ENCODE peak calls at places on chromosomes 7 and 10, in six cellular contexts. J is heart left ventricle, D is right atrium auricular region, R is breast epithelium, B is aorta, I is GM23248. V is an unnamed sample. For H3K27me3, the result is how much of the 10 kb centered on the place peaks cover.

GRCh38 chr7:158592541-158592940 is 4.9 kb upstream of the PTPRN2 start:
- DNase-seq in J (no peak), D (no peak), R (no peak), B (no peak), I (no peak), V (no peak)

GRCh38 chr10:96840841-96841518 is 8.9 kb downstream of the LCOR start:
- DNase-seq in J (no peak), D (no peak), R (no peak), B (no peak), I (no peak), V (peak)

GRCh38 chr10:94287331-94287730 is 75.4 kb downstream of the NOC3L start:
- DNase-seq in J (no peak), D (no peak), R (no peak), B (no peak), I (peak), V (no peak)

GRCh38 chr7:7867835-7868234 is 100.8 kb upstream of the GLCCI1 start:
- DNase-seq in J (no peak), D (no peak), R (no peak), B (no peak), I (no peak), V (no peak)

GRCh38 chr7:38054199-38054598 is 123.8 kb upstream of the STARD3NL start:
- DNase-seq in J (no peak), D (no peak), R (no peak), B (no peak), I (no peak), V (no peak)

GRCh38 chr10:27741173-27742091 is 4.2 kb downstream of the MKX start:
- DNase-seq in J (no peak), D (no peak), R (no peak), B (peak), I (no peak), V (no peak)

GRCh38 chr7:95753440-95753839 is 18.9 kb upstream of the DYNC1I1 start:
- DNase-seq in J (no peak), D (no peak), R (no peak), B (no peak), I (no peak), V (no peak)

GRCh38 chr10:119308556-119309422 is 101.4 kb downstream of the GRK5 start:
- DNase-seq in J (peak), D (no peak), R (no peak), B (no peak), I (no peak), V (no peak)

GRCh38 chr7:46972205-46972604 is 609.7 kb downstream of the TNS3 start:
- DNase-seq in J (no peak), D (no peak), R (no peak), B (no peak), I (peak), V (no peak)

DNA sequence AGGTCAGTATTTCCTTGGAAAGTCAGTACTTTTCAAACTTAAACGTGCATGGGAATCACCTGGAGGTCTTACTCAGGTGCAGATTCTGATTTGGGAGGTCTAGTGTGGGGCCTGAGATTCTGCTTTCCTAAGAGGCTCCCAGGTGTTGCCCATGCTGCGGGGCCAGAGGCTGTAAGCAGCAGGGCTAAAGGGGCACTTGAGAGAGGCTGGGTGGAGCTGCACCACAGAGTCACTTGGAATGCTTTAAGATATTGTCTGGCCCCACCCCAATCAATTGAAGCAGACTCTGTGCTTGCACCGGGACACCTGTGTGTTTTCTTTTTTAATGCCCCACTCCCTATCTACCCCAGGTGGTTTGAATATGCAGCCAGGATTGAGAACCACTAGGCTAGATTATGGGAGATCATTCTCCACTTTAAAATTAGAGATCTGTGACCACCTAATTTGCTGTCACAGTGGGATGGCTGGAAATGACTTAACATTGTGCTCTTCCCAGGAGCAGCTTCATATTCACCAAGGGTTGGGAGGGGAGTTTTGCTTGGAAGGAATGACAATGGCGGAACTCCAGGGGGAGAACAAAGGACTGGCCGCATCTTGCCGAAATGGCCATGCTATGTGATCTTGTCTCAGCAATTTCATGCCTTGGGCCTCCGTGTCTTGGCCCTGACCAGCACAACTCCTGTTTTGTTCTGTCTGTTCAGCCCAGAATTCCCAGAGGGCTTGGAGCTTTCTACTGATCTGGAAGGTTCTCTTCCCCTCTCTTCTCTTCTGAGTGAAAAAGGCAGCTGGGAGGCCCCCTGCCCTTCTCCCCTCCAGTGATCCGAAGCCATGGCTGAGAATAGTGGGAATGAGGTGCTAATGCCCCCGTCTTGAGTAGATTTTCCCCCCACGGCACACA is 80.2 kb downstream of the FAM241B start:
- DNase-seq in J (no peak), D (no peak), R (no peak), B (no peak), I (no peak), V (peak)
- H3K27me3 ChIP-seq in J (under half), D (under half), R (under half), B (under half), I (half or more), V (under half)

DNA sequence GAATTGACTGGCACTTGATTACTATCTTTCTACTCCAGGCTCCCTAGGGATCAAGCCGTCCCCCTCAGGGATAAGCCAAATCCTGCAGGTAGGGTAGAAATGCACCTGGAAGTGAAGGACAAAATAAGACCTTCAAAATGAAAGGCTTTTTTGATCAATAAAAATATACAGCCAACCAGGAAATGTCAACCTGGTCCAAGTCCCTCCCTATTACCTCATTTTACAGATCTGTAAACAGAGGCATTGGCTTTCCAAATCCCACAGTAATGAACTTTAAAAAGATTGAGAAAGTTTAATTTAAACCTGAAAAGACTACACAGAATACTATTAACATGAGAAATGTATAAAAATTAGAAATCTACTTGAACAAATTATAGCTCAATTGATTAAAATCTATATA is 53.7 kb downstream of the UPF2 start:
- DNase-seq in J (no peak), D (no peak), R (no peak), B (no peak), I (no peak), V (no peak)
- H3K27me3 ChIP-seq in J (under half), D (under half), R (under half), B (under half), I (under half), V (under half)

DNA sequence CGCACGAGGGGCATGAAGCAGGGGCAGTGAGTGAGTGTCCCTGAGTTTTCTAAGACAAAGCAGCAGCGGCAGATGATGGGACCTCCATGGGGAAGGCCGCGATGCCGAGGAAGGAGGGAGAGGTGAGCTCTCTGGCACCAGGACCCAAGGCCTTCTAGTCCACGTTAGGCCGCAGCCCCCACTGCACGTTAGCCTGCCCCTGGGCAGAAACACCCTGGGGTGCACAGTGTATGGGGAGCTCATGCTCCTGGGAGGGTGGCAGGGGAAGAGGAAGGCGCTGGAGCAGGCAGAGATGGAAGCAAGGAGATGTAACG is 97.3 kb upstream of the IKZF1 start:
- DNase-seq in J (no peak), D (no peak), R (no peak), B (no peak), I (no peak), V (no peak)
- H3K27me3 ChIP-seq in J (under half), D (under half), R (under half), B (under half), I (under half), V (under half)

GRCh38 chr7:1345796-1346532 is 113.3 kb downstream of the UNCX start:
- DNase-seq in J (peak), D (no peak), R (no peak), B (peak), I (no peak), V (no peak)
- H3K27me3 ChIP-seq in J (under half), D (under half), R (under half), B (under half), I (under half), V (under half)

GRCh38 chr7:28855538-28856217 is 102.5 kb downstream of the TRIL start:
- DNase-seq in J (no peak), D (no peak), R (no peak), B (no peak), I (peak), V (peak)

GRCh38 chr7:28853150-28853549 is 105.0 kb downstream of the TRIL start:
- DNase-seq in J (no peak), D (no peak), R (no peak), B (no peak), I (peak), V (no peak)

GRCh38 chr7:28854750-28855074 is 103.4 kb downstream of the TRIL start:
- DNase-seq in J (no peak), D (no peak), R (no peak), B (no peak), I (peak), V (no peak)

GRCh38 chr7:28856656-28857055 is 101.5 kb downstream of the TRIL start:
- DNase-seq in J (no peak), D (no peak), R (no peak), B (no peak), I (peak), V (no peak)

GRCh38 chr7:28853834-28854749 is 104.0 kb downstream of the TRIL start:
- DNase-seq in J (peak), D (peak), R (peak), B (peak), I (peak), V (peak)
- H3K27me3 ChIP-seq in J (under half), D (under half), R (under half), B (under half), I (under half), V (under half)

GRCh38 chr7:155545348-155545747 is 1.0 kb downstream of the CNPY1 start:
- DNase-seq in J (no peak), D (no peak), R (no peak), B (peak), I (no peak), V (no peak)

GRCh38 chr7:155544485-155544884 is 1.9 kb downstream of the CNPY1 start:
- DNase-seq in J (no peak), D (no peak), R (no peak), B (no peak), I (no peak), V (no peak)

GRCh38 chr7:155543926-155544325 is 2.4 kb downstream of the CNPY1 start:
- DNase-seq in J (no peak), D (no peak), R (no peak), B (no peak), I (no peak), V (no peak)

GRCh38 chr7:155549226-155549625 is 2.9 kb upstream of the CNPY1 start:
- DNase-seq in J (no peak), D (no peak), R (no peak), B (peak), I (no peak), V (no peak)

GRCh38 chr7:155547161-155547791 is 917 bp upstream of the CNPY1 start:
- DNase-seq in J (no peak), D (no peak), R (no peak), B (peak), I (no peak), V (peak)
- H3K27me3 ChIP-seq in J (under half), D (under half), R (under half), B (under half), I (under half), V (under half)

DNA sequence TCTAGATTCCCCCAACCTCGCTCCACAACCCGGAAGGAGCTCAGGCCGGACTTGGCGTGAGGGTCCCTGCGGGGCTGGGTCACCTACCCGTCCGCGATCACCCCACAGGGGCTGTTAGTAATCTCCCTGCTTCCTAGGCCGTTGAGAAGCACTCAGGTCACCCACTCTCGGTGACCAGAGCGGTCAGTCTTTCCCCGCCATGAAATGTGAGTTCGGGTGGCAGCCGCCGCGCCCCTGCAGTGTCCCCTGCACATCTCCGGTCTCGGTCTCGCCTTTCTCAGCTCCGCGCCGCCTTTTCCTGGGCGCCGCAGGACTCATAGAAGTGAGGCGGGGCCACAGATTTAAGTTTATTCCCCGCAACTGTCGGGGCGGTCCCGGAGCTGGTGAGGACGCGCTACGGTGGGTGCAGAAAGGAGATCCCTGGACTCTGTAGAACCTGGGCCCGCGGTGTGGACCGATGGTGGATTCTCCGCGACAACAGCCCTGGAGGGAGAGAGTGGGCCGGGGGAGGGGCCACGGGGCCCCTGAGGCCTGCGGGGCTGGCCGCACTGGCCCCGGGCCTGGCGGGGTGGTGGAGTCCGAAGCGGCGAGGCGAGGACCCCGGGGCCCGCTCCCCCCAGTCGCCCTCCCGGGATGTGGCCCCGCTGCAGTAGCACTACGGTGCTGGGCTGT is 4.5 kb downstream of the FEZF1 start:
- DNase-seq in J (no peak), D (no peak), R (no peak), B (no peak), I (no peak), V (no peak)
- H3K27me3 ChIP-seq in J (half or more), D (under half), R (under half), B (under half), I (half or more), V (under half)

GRCh38 chr10:106167946-106168345 is 996.6 kb downstream of the SORCS1 start:
- DNase-seq in J (no peak), D (no peak), R (no peak), B (no peak), I (no peak), V (no peak)

GRCh38 chr10:106173838-106174237 is 990.7 kb downstream of the SORCS1 start:
- DNase-seq in J (no peak), D (no peak), R (no peak), B (no peak), I (no peak), V (no peak)

GRCh38 chr10:106169241-106169640 is 995.3 kb downstream of the SORCS1 start:
- DNase-seq in J (no peak), D (no peak), R (no peak), B (no peak), I (no peak), V (no peak)
- H3K27me3 ChIP-seq in J (under half), D (under half), R (under half), B (under half), I (under half), V (under half)

DNA sequence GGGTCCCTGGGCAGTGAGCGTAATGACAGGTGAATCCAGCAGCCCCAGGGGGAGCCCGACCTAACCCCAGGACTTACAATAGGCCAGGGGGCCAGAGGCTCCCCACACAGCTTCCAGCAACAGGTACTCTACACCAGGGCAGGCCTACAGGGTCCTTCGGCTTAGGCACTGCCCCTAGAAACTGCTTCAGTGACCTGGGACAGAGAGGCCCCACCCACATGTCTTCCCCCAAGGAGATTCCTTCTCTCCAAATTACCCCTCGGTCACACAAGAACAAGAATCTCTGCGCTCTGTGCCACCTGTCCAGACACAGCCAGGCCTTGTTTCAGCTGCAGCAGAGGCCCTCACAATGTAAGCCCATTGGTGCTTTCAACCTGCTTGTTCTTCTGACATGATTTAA is 24.4 kb downstream of the SKIDA1 start:
- DNase-seq in J (no peak), D (no peak), R (no peak), B (no peak), I (no peak), V (no peak)
- H3K27me3 ChIP-seq in J (under half), D (under half), R (under half), B (under half), I (under half), V (under half)

DNA sequence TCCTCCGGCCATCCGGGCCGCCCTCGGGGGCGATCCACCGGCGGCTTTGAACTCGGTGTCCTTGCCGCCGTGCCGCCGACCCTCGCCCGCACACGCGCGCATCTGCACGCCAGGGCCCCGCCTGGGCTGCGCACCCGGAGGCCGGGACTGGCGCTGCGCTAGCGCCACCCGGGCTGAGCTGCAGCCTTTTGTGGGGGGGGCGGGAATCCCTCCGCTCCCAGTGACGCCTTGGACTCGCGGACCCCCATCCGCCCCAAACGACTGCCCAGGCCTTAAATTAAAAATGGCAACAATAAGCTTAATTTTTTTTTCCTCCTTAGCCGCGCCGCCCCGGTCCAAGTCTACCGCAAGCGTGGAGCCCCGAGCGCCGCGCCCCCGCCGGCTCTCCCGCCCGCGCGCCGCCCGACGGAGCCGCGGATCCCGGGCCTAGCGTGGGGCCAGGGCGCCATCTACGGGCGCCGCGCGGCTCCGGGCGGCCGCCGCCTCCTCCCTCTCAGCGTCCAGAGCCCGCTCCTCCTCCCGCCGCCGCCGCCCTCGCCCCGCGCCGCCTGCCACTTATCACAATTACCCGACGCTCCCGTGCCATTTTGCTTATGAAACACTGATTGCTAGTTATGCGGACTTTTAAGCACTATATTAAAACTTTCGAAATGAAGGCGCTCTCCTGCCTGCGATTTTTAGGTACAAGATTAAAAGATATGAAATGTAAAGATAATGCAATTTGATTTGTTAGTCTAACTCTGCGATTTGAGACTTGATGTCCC is 7.5 kb upstream of the EBF3 start:
- DNase-seq in J (peak), D (no peak), R (no peak), B (peak), I (peak), V (peak)
- H3K27me3 ChIP-seq in J (under half), D (under half), R (under half), B (under half), I (half or more), V (under half)